ENCODE peak calls at places on chromosomes 3 and 15, in five cellular contexts. One of them, this sample, is unnamed.

GRCh38 chr3:42804831-42805821 is 836 bp upstream of the HIGD1A start:
- DNase-seq in PC-3: no peak
- DNase-seq in PC-9: no peak
- DNase-seq in MM.1S: no peak
- DNase-seq in mammary epithelial cell: no peak
- DNase-seq in this sample: no peak

GRCh38 chr3:141050913-141051632 is at the start of gene SPSB4:
- DNase-seq in mammary epithelial cell: peak; percentile 43
- DNase-seq in PC-3: no peak
- DNase-seq in PC-9: peak; percentile 11
- DNase-seq in MM.1S: no peak
- DNase-seq in this sample: peak; percentile 49

GRCh38 chr3:153595186-153595815 is 433.3 kb downstream of the RAP2B start:
- DNase-seq in PC-9: no peak
- DNase-seq in mammary epithelial cell: peak; percentile 45
- DNase-seq in PC-3: peak; percentile 68
- DNase-seq in MM.1S: peak; percentile 61
- DNase-seq in this sample: peak; percentile 25

GRCh38 chr3:48581621-48582481 is 13.3 kb downstream of the COL7A1 start:
- DNase-seq in PC-9: no peak
- DNase-seq in PC-3: no peak
- DNase-seq in MM.1S: no peak
- DNase-seq in mammary epithelial cell: no peak
- DNase-seq in this sample: no peak

GRCh38 chr15:96325579-96326331 is 4.7 kb upstream of the NR2F2 start:
- DNase-seq in MM.1S: no peak
- DNase-seq in PC-3: peak; percentile 81
- DNase-seq in PC-9: peak; percentile 58
- DNase-seq in mammary epithelial cell: peak; percentile 78
- DNase-seq in this sample: peak; percentile 71

GRCh38 chr3:124878561-124879394 is 8.4 kb downstream of the ITGB5 start:
- DNase-seq in PC-3: peak; percentile 90
- DNase-seq in mammary epithelial cell: peak; percentile 94
- DNase-seq in PC-9: peak; percentile 80
- DNase-seq in MM.1S: no peak
- DNase-seq in this sample: peak; percentile 98

GRCh38 chr3:121975702-121976302 is 46.2 kb downstream of the ILDR1 start:
- DNase-seq in MM.1S: no peak
- DNase-seq in PC-9: no peak
- DNase-seq in PC-3: peak; percentile 59
- DNase-seq in mammary epithelial cell: peak; percentile 47
- DNase-seq in this sample: no peak

GRCh38 chr15:40498418-40498817 is 27.6 kb downstream of the CHST14 start:
- DNase-seq in MM.1S: no peak
- DNase-seq in PC-9: no peak
- DNase-seq in PC-3: peak; percentile 91
- DNase-seq in mammary epithelial cell: no peak
- DNase-seq in this sample: peak; percentile 75

GRCh38 chr3:113791381-113791780 is 44.5 kb downstream of the ATP6V1A start:
- DNase-seq in MM.1S: no peak
- DNase-seq in PC-3: no peak
- DNase-seq in mammary epithelial cell: no peak
- DNase-seq in PC-9: no peak
- DNase-seq in this sample: no peak

GRCh38 chr3:187870360-187871203 is 125.3 kb upstream of the BCL6 start:
- DNase-seq in MM.1S: no peak
- DNase-seq in PC-9: no peak
- DNase-seq in mammary epithelial cell: no peak
- DNase-seq in PC-3: no peak
- DNase-seq in this sample: no peak
- H3K4me3 ChIP-seq in MM.1S: no peak overlapping the region
- H3K4me3 ChIP-seq in PC-9: no peak overlapping the region
- H3K4me3 ChIP-seq in mammary epithelial cell: no peak overlapping the region
- H3K4me3 ChIP-seq in PC-3: no peak overlapping the region
- H3K4me3 ChIP-seq in this sample: no peak overlapping the region

DNA sequence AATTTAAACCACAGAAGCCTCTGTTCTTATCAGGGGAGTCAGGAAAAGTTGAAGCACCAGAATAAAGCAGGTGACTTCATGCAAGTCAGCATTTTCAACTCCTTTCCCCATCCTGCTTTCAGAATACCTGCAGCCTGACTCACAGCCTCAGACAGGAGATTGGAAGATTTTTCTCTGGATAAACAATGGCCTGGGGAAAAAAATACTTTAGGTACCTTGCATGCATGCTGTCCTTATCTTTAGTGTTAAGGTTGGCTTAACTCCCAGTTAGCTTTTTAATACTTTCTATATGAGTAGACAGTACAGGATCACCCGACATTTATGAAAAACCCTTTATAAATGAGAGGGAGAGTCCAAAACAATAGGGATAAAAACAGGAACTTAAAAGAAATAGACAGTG is 53.6 kb downstream of the PAK2 start:
- DNase-seq in mammary epithelial cell: peak; percentile 94
- DNase-seq in PC-9: peak; percentile 80
- DNase-seq in MM.1S: no peak
- DNase-seq in PC-3: peak; percentile 99
- DNase-seq in this sample: peak; percentile 99
- H3K79me2 ChIP-seq in mammary epithelial cell: peaks cover 55% of the 10 kb centered on the region
- H3K79me2 ChIP-seq in PC-9: peaks cover 63% of the 10 kb centered on the region
- H3K79me2 ChIP-seq in MM.1S: peaks cover 59% of the 10 kb centered on the region
- H3K79me2 ChIP-seq in PC-3: peaks cover 64% of the 10 kb centered on the region
- H3K79me2 ChIP-seq in this sample: peaks cover 48% of the 10 kb centered on the region

DNA sequence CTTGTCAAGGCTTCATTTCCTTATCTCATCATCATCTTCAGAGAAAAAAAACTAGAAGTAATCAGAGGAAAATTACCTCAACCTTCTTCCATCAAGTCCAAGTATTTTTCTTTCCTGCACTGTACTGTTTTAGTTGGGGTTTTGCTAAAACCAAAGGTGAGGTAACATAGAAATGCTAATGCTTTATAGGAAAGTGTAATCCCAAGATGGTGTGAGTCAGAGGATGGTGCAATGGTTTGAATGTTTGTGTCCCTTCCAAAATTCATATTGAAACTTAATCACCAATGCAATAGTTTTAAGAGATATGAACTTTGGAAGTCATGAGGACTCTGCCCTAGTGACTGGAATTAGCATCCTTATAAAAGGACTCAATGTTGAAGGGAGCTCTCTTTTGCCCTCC is 79.5 kb downstream of the KBTBD8 start:
- DNase-seq in mammary epithelial cell: peak; percentile 26
- DNase-seq in PC-3: no peak
- DNase-seq in MM.1S: no peak
- DNase-seq in PC-9: no peak
- DNase-seq in this sample: peak; percentile 30
- H3K4me3 ChIP-seq in mammary epithelial cell: no peak overlapping the region
- H3K4me3 ChIP-seq in PC-3: no peak overlapping the region
- H3K4me3 ChIP-seq in MM.1S: no peak overlapping the region
- H3K4me3 ChIP-seq in PC-9: no peak overlapping the region
- H3K4me3 ChIP-seq in this sample: no peak overlapping the region

DNA sequence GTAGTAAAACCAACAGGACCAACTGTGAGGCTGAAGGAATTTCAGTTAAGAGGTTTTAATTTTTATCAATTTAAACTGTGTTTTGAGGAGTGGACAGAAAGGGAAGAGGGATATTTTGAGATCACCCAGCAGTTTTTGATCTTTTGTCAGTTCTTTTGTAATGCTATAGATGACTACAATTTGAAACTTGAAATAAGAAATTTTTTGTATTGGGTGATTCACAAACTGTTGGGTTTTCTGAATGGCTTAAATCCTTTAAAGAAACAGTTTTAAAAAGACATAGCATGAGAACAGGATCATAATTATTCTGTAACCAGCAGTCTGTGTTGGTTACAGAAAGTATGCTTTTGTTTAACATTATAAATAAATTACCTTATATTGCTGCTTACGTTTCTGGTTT is 67.4 kb downstream of the TCF12 start:
- DNase-seq in PC-3: no peak
- DNase-seq in PC-9: no peak
- DNase-seq in MM.1S: no peak
- DNase-seq in mammary epithelial cell: no peak
- DNase-seq in this sample: no peak
- H3K79me2 ChIP-seq in PC-3: peaks cover 77% of the 10 kb centered on the region
- H3K79me2 ChIP-seq in PC-9: peaks cover 21% of the 10 kb centered on the region
- H3K79me2 ChIP-seq in MM.1S: peaks cover 17% of the 10 kb centered on the region
- H3K79me2 ChIP-seq in mammary epithelial cell: peaks cover 89% of the 10 kb centered on the region
- H3K79me2 ChIP-seq in this sample: peaks cover 100% of the 10 kb centered on the region

DNA sequence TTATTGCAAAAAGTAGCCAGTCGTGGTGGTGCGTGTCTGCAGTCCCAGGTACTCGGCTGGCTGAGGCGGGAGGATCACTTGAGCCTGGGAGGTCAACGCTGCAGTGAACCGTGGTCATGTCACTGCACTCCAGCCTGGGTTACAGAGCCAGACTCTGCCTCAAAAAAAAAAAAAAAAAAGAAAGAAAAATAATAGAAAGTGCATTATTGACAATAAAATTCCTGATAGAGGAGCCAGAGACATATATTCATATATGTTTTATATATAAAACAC is 43.6 kb upstream of the PYDC2 start:
- DNase-seq in PC-3: no peak
- DNase-seq in MM.1S: no peak
- DNase-seq in mammary epithelial cell: no peak
- DNase-seq in PC-9: no peak
- DNase-seq in this sample: no peak
- H3K4me3 ChIP-seq in PC-3: no peak overlapping the region
- H3K4me3 ChIP-seq in MM.1S: no peak overlapping the region
- H3K4me3 ChIP-seq in mammary epithelial cell: no peak overlapping the region
- H3K4me3 ChIP-seq in PC-9: no peak overlapping the region
- H3K4me3 ChIP-seq in this sample: no peak overlapping the region

GRCh38 chr15:97976766-97977503 is 16.4 kb downstream of the ARRDC4 start:
- DNase-seq in PC-9: no peak
- DNase-seq in MM.1S: no peak
- DNase-seq in mammary epithelial cell: peak; percentile 82
- DNase-seq in PC-3: peak; percentile 67
- DNase-seq in this sample: no peak

GRCh38 chr15:97979131-97979502 is 18.6 kb downstream of the ARRDC4 start:
- DNase-seq in PC-3: no peak
- DNase-seq in MM.1S: no peak
- DNase-seq in mammary epithelial cell: no peak
- DNase-seq in PC-9: no peak
- DNase-seq in this sample: no peak

GRCh38 chr15:97978408-97979130 is 18.1 kb downstream of the ARRDC4 start:
- DNase-seq in PC-3: no peak
- DNase-seq in mammary epithelial cell: no peak
- DNase-seq in MM.1S: no peak
- DNase-seq in PC-9: no peak
- DNase-seq in this sample: no peak

GRCh38 chr15:97977734-97978133 is 17.2 kb downstream of the ARRDC4 start:
- DNase-seq in MM.1S: no peak
- DNase-seq in PC-3: peak; percentile 46
- DNase-seq in mammary epithelial cell: peak; percentile 75
- DNase-seq in PC-9: peak; percentile 45
- DNase-seq in this sample: no peak

DNA sequence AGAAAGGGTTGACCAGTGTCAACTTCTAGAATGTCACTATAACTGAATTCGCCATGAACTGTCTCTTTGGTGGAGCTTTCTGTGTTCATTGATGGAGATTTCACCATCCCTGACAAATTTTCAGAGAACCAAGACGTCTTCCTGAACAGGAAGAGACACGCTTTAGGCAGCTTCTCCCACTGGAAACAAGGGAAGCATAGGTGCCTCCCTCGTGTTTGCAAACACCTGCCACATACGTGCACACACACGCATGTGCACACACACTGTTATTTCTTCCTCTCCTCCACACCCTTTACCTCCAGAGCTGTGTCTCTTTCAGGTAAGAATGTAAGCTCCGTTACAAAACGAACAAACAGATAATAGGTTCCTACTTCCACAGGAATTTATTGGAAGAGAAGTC is 15.6 kb downstream of the ARRDC4 start:
- DNase-seq in MM.1S: no peak
- DNase-seq in PC-3: no peak
- DNase-seq in mammary epithelial cell: no peak
- DNase-seq in PC-9: no peak
- DNase-seq in this sample: no peak
- H3K79me2 ChIP-seq in MM.1S: no peaks in the 10 kb centered on the region
- H3K79me2 ChIP-seq in PC-3: no peaks in the 10 kb centered on the region
- H3K79me2 ChIP-seq in mammary epithelial cell: no peaks in the 10 kb centered on the region
- H3K79me2 ChIP-seq in PC-9: no peaks in the 10 kb centered on the region
- H3K79me2 ChIP-seq in this sample: no peaks in the 10 kb centered on the region

GRCh38 chr3:25428950-25429349 is 887 bp downstream of the RARB start:
- DNase-seq in MM.1S: no peak
- DNase-seq in PC-3: no peak
- DNase-seq in mammary epithelial cell: no peak
- DNase-seq in PC-9: no peak
- DNase-seq in this sample: peak; percentile 51
- H3K4me3 ChIP-seq in MM.1S: no peak overlapping the region
- H3K4me3 ChIP-seq in PC-3: no peak overlapping the region
- H3K4me3 ChIP-seq in mammary epithelial cell: no peak overlapping the region
- H3K4me3 ChIP-seq in PC-9: peak overlapping the region; percentile 51
- H3K4me3 ChIP-seq in this sample: peak overlapping the region; percentile 94

GRCh38 chr3:188685789-188686188 is 486.0 kb upstream of the TPRG1 start:
- DNase-seq in MM.1S: no peak
- DNase-seq in mammary epithelial cell: no peak
- DNase-seq in PC-9: no peak
- DNase-seq in PC-3: no peak
- DNase-seq in this sample: no peak

GRCh38 chr3:188686319-188686718 is 485.5 kb upstream of the TPRG1 start:
- DNase-seq in MM.1S: no peak
- DNase-seq in PC-9: no peak
- DNase-seq in mammary epithelial cell: no peak
- DNase-seq in PC-3: no peak
- DNase-seq in this sample: no peak

GRCh38 chr3:188682316-188682715 is 489.5 kb upstream of the TPRG1 start:
- DNase-seq in MM.1S: no peak
- DNase-seq in PC-9: no peak
- DNase-seq in mammary epithelial cell: no peak
- DNase-seq in PC-3: no peak
- DNase-seq in this sample: no peak

GRCh38 chr3:188680189-188680588 is 491.6 kb upstream of the TPRG1 start:
- DNase-seq in PC-3: no peak
- DNase-seq in mammary epithelial cell: no peak
- DNase-seq in PC-9: no peak
- DNase-seq in MM.1S: no peak
- DNase-seq in this sample: peak; percentile 85

DNA sequence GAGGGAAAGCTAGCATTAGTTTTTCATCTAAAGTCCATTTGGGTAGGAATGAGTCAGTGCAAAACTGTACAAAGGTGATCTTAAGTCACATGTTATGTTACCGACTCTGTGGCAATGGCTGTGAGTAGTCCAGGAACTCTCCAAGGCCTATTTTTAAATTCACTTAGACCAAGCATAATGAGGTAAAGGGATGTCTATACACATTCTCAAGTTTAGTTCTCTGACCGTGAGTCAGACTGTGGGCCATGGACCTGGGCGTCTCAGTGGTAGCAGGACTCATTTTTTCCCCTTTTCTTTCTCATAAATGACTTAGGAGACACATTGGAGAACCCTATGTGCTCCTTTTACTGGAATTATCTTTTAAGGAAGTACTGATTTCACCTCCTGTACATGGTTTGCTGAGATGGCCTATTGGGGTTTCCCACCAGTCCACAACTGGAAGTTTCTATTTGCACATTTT is 488.7 kb upstream of the TPRG1 start:
- DNase-seq in mammary epithelial cell: peak; percentile 43
- DNase-seq in MM.1S: no peak
- DNase-seq in PC-9: peak; percentile 39
- DNase-seq in PC-3: peak; percentile 59
- DNase-seq in this sample: peak; percentile 100
- H3K79me2 ChIP-seq in mammary epithelial cell: no peaks in the 10 kb centered on the region
- H3K79me2 ChIP-seq in MM.1S: no peaks in the 10 kb centered on the region
- H3K79me2 ChIP-seq in PC-9: no peaks in the 10 kb centered on the region
- H3K79me2 ChIP-seq in PC-3: no peaks in the 10 kb centered on the region
- H3K79me2 ChIP-seq in this sample: peaks cover 70% of the 10 kb centered on the region

GRCh38 chr15:101293122-101293521 is 1.9 kb downstream of the SNRPA1 start:
- DNase-seq in MM.1S: no peak
- DNase-seq in PC-9: no peak
- DNase-seq in mammary epithelial cell: no peak
- DNase-seq in PC-3: peak; percentile 16
- DNase-seq in this sample: no peak
- H3K4me3 ChIP-seq in MM.1S: peak overlapping the region; percentile 90
- H3K4me3 ChIP-seq in PC-9: peak overlapping the region; percentile 93
- H3K4me3 ChIP-seq in mammary epithelial cell: peak overlapping the region; percentile 97
- H3K4me3 ChIP-seq in PC-3: peak overlapping the region; percentile 100
- H3K4me3 ChIP-seq in this sample: peak overlapping the region; percentile 98

This sample was measured in astrocyte.